ENCODE peak calls at places on chromosome 16, in seven cellular contexts. One of them, this sample, is unnamed.

GRCh38 chr16:27982184-27982583 is 81.3 kb downstream of the GSG1L start:
- DNase-seq in OCI-LY7: peak; percentile 45
- DNase-seq in adrenal gland: no peak
- DNase-seq in ascending aorta: no peak
- DNase-seq in heart left ventricle: no peak
- DNase-seq in activated CD8-positive, alpha-beta T cell treated with anti-CD3 and anti-CD28 coated beads for 36 hours: peak; percentile 13
- DNase-seq in astrocyte of the cerebellum: no peak
- DNase-seq in this sample: no peak

GRCh38 chr16:77738706-77739105 is 16.4 kb downstream of the NUDT7 start:
- DNase-seq in activated CD8-positive, alpha-beta T cell treated with anti-CD3 and anti-CD28 coated beads for 36 hours: no peak
- DNase-seq in OCI-LY7: no peak
- DNase-seq in astrocyte of the cerebellum: no peak
- DNase-seq in adrenal gland: no peak
- DNase-seq in ascending aorta: no peak
- DNase-seq in heart left ventricle: no peak
- DNase-seq in this sample: no peak

GRCh38 chr16:75109732-75110243 is 6.8 kb downstream of the LDHD start:
- DNase-seq in OCI-LY7: peak; percentile 63
- DNase-seq in astrocyte of the cerebellum: no peak
- DNase-seq in ascending aorta: no peak
- DNase-seq in heart left ventricle: peak; percentile 80
- DNase-seq in adrenal gland: peak; percentile 82
- DNase-seq in activated CD8-positive, alpha-beta T cell treated with anti-CD3 and anti-CD28 coated beads for 36 hours: peak; percentile 32
- DNase-seq in this sample: no peak

GRCh38 chr16:52022177-52022576 is 524.8 kb downstream of the TOX3 start:
- DNase-seq in astrocyte of the cerebellum: no peak
- DNase-seq in OCI-LY7: no peak
- DNase-seq in heart left ventricle: no peak
- DNase-seq in adrenal gland: no peak
- DNase-seq in ascending aorta: no peak
- DNase-seq in activated CD8-positive, alpha-beta T cell treated with anti-CD3 and anti-CD28 coated beads for 36 hours: no peak
- DNase-seq in this sample: no peak

GRCh38 chr16:31064882-31065461 is 9.1 kb downstream of the ZNF668 start:
- DNase-seq in adrenal gland: peak; percentile 83
- DNase-seq in activated CD8-positive, alpha-beta T cell treated with anti-CD3 and anti-CD28 coated beads for 36 hours: no peak
- DNase-seq in astrocyte of the cerebellum: peak; percentile 84
- DNase-seq in OCI-LY7: no peak
- DNase-seq in ascending aorta: no peak
- DNase-seq in heart left ventricle: no peak
- DNase-seq in this sample: no peak

GRCh38 chr16:89921131-89921698 is 1.9 kb upstream of the TUBB3 start:
- DNase-seq in OCI-LY7: peak; percentile 59
- DNase-seq in ascending aorta: no peak
- DNase-seq in activated CD8-positive, alpha-beta T cell treated with anti-CD3 and anti-CD28 coated beads for 36 hours: no peak
- DNase-seq in heart left ventricle: no peak
- DNase-seq in adrenal gland: peak; percentile 71
- DNase-seq in astrocyte of the cerebellum: no peak
- DNase-seq in this sample: no peak

GRCh38 chr16:53837421-53837820 is 133.5 kb downstream of the FTO start:
- DNase-seq in activated CD8-positive, alpha-beta T cell treated with anti-CD3 and anti-CD28 coated beads for 36 hours: no peak
- DNase-seq in heart left ventricle: no peak
- DNase-seq in astrocyte of the cerebellum: no peak
- DNase-seq in adrenal gland: no peak
- DNase-seq in OCI-LY7: no peak
- DNase-seq in ascending aorta: no peak
- DNase-seq in this sample: no peak

GRCh38 chr16:78235168-78235800 is 135.8 kb downstream of the WWOX start:
- DNase-seq in adrenal gland: peak; percentile 87
- DNase-seq in astrocyte of the cerebellum: peak; percentile 57
- DNase-seq in activated CD8-positive, alpha-beta T cell treated with anti-CD3 and anti-CD28 coated beads for 36 hours: peak; percentile 76
- DNase-seq in heart left ventricle: peak; percentile 76
- DNase-seq in ascending aorta: peak; percentile 21
- DNase-seq in OCI-LY7: peak; percentile 62
- DNase-seq in this sample: peak; percentile 54

GRCh38 chr16:9836118-9836736 is 346.0 kb downstream of the GRIN2A start:
- DNase-seq in astrocyte of the cerebellum: peak; percentile 32
- DNase-seq in ascending aorta: no peak
- DNase-seq in heart left ventricle: no peak
- DNase-seq in OCI-LY7: peak; percentile 22
- DNase-seq in adrenal gland: no peak
- DNase-seq in activated CD8-positive, alpha-beta T cell treated with anti-CD3 and anti-CD28 coated beads for 36 hours: no peak
- DNase-seq in this sample: peak; percentile 37

GRCh38 chr16:68377667-68378420 is 67.0 kb downstream of the PRMT7 start:
- DNase-seq in OCI-LY7: no peak
- DNase-seq in adrenal gland: peak; percentile 93
- DNase-seq in heart left ventricle: peak; percentile 28
- DNase-seq in astrocyte of the cerebellum: peak; percentile 16
- DNase-seq in ascending aorta: no peak
- DNase-seq in activated CD8-positive, alpha-beta T cell treated with anti-CD3 and anti-CD28 coated beads for 36 hours: no peak
- DNase-seq in this sample: no peak

GRCh38 chr16:46730126-46730525 is 18.0 kb downstream of the MYLK3 start:
- DNase-seq in ascending aorta: no peak
- DNase-seq in astrocyte of the cerebellum: no peak
- DNase-seq in activated CD8-positive, alpha-beta T cell treated with anti-CD3 and anti-CD28 coated beads for 36 hours: no peak
- DNase-seq in OCI-LY7: no peak
- DNase-seq in heart left ventricle: no peak
- DNase-seq in adrenal gland: peak; percentile 29
- DNase-seq in this sample: no peak

GRCh38 chr16:85515830-85516397 is 97.2 kb upstream of the GSE1 start:
- DNase-seq in adrenal gland: no peak
- DNase-seq in activated CD8-positive, alpha-beta T cell treated with anti-CD3 and anti-CD28 coated beads for 36 hours: no peak
- DNase-seq in astrocyte of the cerebellum: no peak
- DNase-seq in ascending aorta: no peak
- DNase-seq in OCI-LY7: no peak
- DNase-seq in heart left ventricle: no peak
- DNase-seq in this sample: no peak

GRCh38 chr16:12406840-12407690 is 396.6 kb downstream of the CPPED1 start:
- DNase-seq in astrocyte of the cerebellum: no peak
- DNase-seq in OCI-LY7: no peak
- DNase-seq in activated CD8-positive, alpha-beta T cell treated with anti-CD3 and anti-CD28 coated beads for 36 hours: no peak
- DNase-seq in adrenal gland: no peak
- DNase-seq in heart left ventricle: no peak
- DNase-seq in ascending aorta: no peak
- DNase-seq in this sample: no peak

GRCh38 chr16:85089485-85089884 is 22.8 kb downstream of the CIBAR2 start:
- DNase-seq in astrocyte of the cerebellum: no peak
- DNase-seq in adrenal gland: no peak
- DNase-seq in heart left ventricle: no peak
- DNase-seq in OCI-LY7: no peak
- DNase-seq in activated CD8-positive, alpha-beta T cell treated with anti-CD3 and anti-CD28 coated beads for 36 hours: no peak
- DNase-seq in ascending aorta: no peak
- DNase-seq in this sample: no peak

GRCh38 chr16:72808754-72809153 is 239.2 kb downstream of the ZFHX3 start:
- DNase-seq in astrocyte of the cerebellum: no peak
- DNase-seq in activated CD8-positive, alpha-beta T cell treated with anti-CD3 and anti-CD28 coated beads for 36 hours: no peak
- DNase-seq in ascending aorta: no peak
- DNase-seq in OCI-LY7: no peak
- DNase-seq in adrenal gland: no peak
- DNase-seq in heart left ventricle: no peak
- DNase-seq in this sample: no peak

GRCh38 chr16:8972843-8973586 is 9.3 kb upstream of the USP7 start:
- DNase-seq in activated CD8-positive, alpha-beta T cell treated with anti-CD3 and anti-CD28 coated beads for 36 hours: no peak
- DNase-seq in adrenal gland: no peak
- DNase-seq in ascending aorta: no peak
- DNase-seq in astrocyte of the cerebellum: no peak
- DNase-seq in heart left ventricle: no peak
- DNase-seq in OCI-LY7: no peak
- DNase-seq in this sample: no peak

GRCh38 chr16:75267631-75268264 is 16.3 kb upstream of the BCAR1 start:
- DNase-seq in activated CD8-positive, alpha-beta T cell treated with anti-CD3 and anti-CD28 coated beads for 36 hours: no peak
- DNase-seq in adrenal gland: peak; percentile 94
- DNase-seq in OCI-LY7: no peak
- DNase-seq in heart left ventricle: peak; percentile 84
- DNase-seq in ascending aorta: no peak
- DNase-seq in astrocyte of the cerebellum: no peak
- DNase-seq in this sample: no peak

GRCh38 chr16:80147021-80147680 is 393.6 kb upstream of the DYNLRB2 start:
- DNase-seq in ascending aorta: no peak
- DNase-seq in activated CD8-positive, alpha-beta T cell treated with anti-CD3 and anti-CD28 coated beads for 36 hours: no peak
- DNase-seq in OCI-LY7: no peak
- DNase-seq in heart left ventricle: no peak
- DNase-seq in astrocyte of the cerebellum: no peak
- DNase-seq in adrenal gland: no peak
- DNase-seq in this sample: no peak

DNA sequence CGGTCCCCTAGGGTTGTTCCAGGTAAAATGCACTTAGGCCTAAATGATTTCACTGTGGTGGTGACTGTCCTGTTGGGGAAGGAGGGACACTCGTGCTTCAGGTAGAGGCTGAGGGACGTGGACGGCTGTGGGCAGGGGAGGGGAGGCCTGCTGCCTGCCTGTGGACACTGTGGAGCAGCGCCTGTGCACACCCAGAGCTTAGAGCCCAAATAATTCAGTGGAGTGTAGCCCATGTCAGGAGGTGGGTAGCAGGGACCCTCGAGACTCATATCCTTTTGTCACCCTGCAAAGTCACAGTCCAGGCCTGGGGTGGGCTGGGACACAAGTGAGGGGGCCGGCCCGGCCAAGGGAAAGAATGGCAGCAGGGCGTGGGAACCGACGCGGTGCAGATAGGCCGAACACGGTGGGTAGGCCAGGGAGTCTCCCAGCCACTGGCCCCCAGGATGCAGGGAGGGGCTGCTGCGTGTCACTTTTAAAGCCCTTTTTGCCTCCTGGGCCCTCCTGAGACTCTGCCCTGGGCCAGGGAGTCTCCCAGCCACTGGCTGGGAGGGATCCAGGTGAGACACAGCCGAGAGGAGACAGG is 733 bp upstream of the NHERF2 start:
- DNase-seq in adrenal gland: no peak
- DNase-seq in ascending aorta: no peak
- DNase-seq in OCI-LY7: no peak
- DNase-seq in activated CD8-positive, alpha-beta T cell treated with anti-CD3 and anti-CD28 coated beads for 36 hours: no peak
- DNase-seq in heart left ventricle: no peak
- DNase-seq in astrocyte of the cerebellum: no peak
- DNase-seq in this sample: no peak
- TF ChIP-seq CTCF in adrenal gland: no peak
- TF ChIP-seq CTCF in ascending aorta: no peak
- TF ChIP-seq CTCF in OCI-LY7: no peak
- TF ChIP-seq CTCF in activated CD8-positive, alpha-beta T cell treated with anti-CD3 and anti-CD28 coated beads for 36 hours: no peak
- TF ChIP-seq CTCF in heart left ventricle: no peak
- TF ChIP-seq CTCF in astrocyte of the cerebellum: no peak
- TF ChIP-seq CTCF in this sample: no peak

DNA sequence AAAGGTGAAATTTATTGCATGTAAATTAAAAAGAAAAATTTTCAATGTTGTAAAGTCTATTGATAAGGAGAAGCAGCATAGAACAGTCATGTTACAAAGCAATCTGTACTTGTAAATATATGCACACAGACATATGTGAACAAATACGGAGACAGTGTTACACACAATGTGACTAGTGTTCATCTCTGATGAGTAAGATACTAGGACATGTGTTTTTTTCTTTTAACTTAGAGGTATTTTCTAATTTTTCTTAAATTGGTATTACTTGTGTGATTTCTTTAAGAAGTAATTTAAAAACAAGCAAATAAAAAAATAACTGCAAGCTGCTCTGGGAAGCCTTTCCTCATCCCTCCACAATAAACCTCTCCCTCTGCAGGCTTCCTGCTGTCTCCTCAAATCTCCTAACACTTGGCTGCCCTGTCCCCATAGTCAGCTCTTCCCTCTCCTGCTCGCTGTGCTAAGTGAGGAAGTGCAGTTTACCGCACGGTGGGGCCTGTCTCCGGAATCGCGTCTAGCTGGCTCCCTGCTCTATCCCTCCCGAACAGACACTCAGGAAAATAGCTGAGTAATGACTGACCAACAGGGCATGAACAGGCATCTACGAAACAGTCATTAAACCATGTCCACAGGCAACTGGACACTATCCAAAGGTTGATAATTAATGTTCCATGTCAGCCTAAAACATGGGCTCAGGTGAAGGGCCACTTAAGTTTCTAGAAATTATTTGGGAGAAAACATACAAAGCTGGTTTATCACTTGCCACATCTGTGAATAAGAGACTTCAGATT is 35.9 kb downstream of the CMTM4 start:
- DNase-seq in heart left ventricle: peak; percentile 76
- DNase-seq in ascending aorta: no peak
- DNase-seq in adrenal gland: peak; percentile 85
- DNase-seq in OCI-LY7: no peak
- DNase-seq in activated CD8-positive, alpha-beta T cell treated with anti-CD3 and anti-CD28 coated beads for 36 hours: no peak
- DNase-seq in astrocyte of the cerebellum: peak; percentile 57
- DNase-seq in this sample: no peak
- TF ChIP-seq CTCF in heart left ventricle: peak; percentile 10
- TF ChIP-seq CTCF in ascending aorta: no peak
- TF ChIP-seq CTCF in adrenal gland: peak; percentile 18
- TF ChIP-seq CTCF in OCI-LY7: no peak
- TF ChIP-seq CTCF in activated CD8-positive, alpha-beta T cell treated with anti-CD3 and anti-CD28 coated beads for 36 hours: no peak
- TF ChIP-seq CTCF in astrocyte of the cerebellum: peak; percentile 46
- TF ChIP-seq CTCF in this sample: no peak

GRCh38 chr16:29863669-29863984 is 601 bp upstream of the CDIPT start:
- DNase-seq in ascending aorta: no peak
- DNase-seq in OCI-LY7: no peak
- DNase-seq in astrocyte of the cerebellum: no peak
- DNase-seq in adrenal gland: no peak
- DNase-seq in activated CD8-positive, alpha-beta T cell treated with anti-CD3 and anti-CD28 coated beads for 36 hours: no peak
- DNase-seq in heart left ventricle: no peak
- DNase-seq in this sample: no peak
- TF ChIP-seq CTCF in ascending aorta: no peak
- TF ChIP-seq CTCF in OCI-LY7: no peak
- TF ChIP-seq CTCF in astrocyte of the cerebellum: no peak
- TF ChIP-seq CTCF in adrenal gland: no peak
- TF ChIP-seq CTCF in activated CD8-positive, alpha-beta T cell treated with anti-CD3 and anti-CD28 coated beads for 36 hours: peak; percentile 20
- TF ChIP-seq CTCF in heart left ventricle: no peak
- TF ChIP-seq CTCF in this sample: no peak

GRCh38 chr16:4879049-4879448 is 31.8 kb downstream of the UBN1 start:
- DNase-seq in OCI-LY7: no peak
- DNase-seq in ascending aorta: no peak
- DNase-seq in activated CD8-positive, alpha-beta T cell treated with anti-CD3 and anti-CD28 coated beads for 36 hours: no peak
- DNase-seq in heart left ventricle: no peak
- DNase-seq in astrocyte of the cerebellum: no peak
- DNase-seq in adrenal gland: no peak
- DNase-seq in this sample: no peak

GRCh38 chr16:4876646-4877297 is 29.5 kb downstream of the UBN1 start:
- DNase-seq in ascending aorta: no peak
- DNase-seq in astrocyte of the cerebellum: no peak
- DNase-seq in activated CD8-positive, alpha-beta T cell treated with anti-CD3 and anti-CD28 coated beads for 36 hours: no peak
- DNase-seq in OCI-LY7: no peak
- DNase-seq in adrenal gland: no peak
- DNase-seq in heart left ventricle: no peak
- DNase-seq in this sample: no peak

GRCh38 chr16:4880006-4880580 is 32.8 kb downstream of the UBN1 start:
- DNase-seq in astrocyte of the cerebellum: no peak
- DNase-seq in ascending aorta: no peak
- DNase-seq in adrenal gland: no peak
- DNase-seq in heart left ventricle: no peak
- DNase-seq in OCI-LY7: no peak
- DNase-seq in activated CD8-positive, alpha-beta T cell treated with anti-CD3 and anti-CD28 coated beads for 36 hours: no peak
- DNase-seq in this sample: no peak

GRCh38 chr16:4874686-4875085 is 27.4 kb downstream of the UBN1 start:
- DNase-seq in heart left ventricle: no peak
- DNase-seq in adrenal gland: no peak
- DNase-seq in OCI-LY7: no peak
- DNase-seq in ascending aorta: no peak
- DNase-seq in astrocyte of the cerebellum: no peak
- DNase-seq in activated CD8-positive, alpha-beta T cell treated with anti-CD3 and anti-CD28 coated beads for 36 hours: no peak
- DNase-seq in this sample: no peak

DNA sequence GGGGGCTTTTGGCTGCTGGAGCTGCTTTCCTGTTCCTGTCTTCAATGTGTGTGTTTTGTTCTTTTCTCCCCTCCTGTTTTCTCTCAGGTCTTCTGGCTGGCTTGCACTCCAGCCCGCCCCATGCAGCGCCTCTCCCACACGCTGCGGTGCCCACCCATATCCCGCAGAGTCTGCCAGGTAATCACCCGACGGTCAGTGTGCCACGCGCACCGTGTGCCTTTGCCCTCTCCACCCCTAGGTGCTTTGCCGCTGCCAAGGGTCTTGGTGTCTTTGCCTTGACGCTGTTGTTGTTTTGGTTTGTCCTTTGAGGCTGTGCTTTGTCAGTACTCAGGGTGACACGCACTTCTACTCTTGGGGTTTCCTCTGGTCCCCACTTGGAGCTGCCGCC is 30.0 kb downstream of the UBN1 start:
- DNase-seq in adrenal gland: no peak
- DNase-seq in astrocyte of the cerebellum: no peak
- DNase-seq in ascending aorta: no peak
- DNase-seq in activated CD8-positive, alpha-beta T cell treated with anti-CD3 and anti-CD28 coated beads for 36 hours: no peak
- DNase-seq in OCI-LY7: no peak
- DNase-seq in heart left ventricle: no peak
- DNase-seq in this sample: no peak
- TF ChIP-seq CTCF in adrenal gland: no peak
- TF ChIP-seq CTCF in astrocyte of the cerebellum: no peak
- TF ChIP-seq CTCF in ascending aorta: no peak
- TF ChIP-seq CTCF in activated CD8-positive, alpha-beta T cell treated with anti-CD3 and anti-CD28 coated beads for 36 hours: no peak
- TF ChIP-seq CTCF in OCI-LY7: no peak
- TF ChIP-seq CTCF in heart left ventricle: no peak
- TF ChIP-seq CTCF in this sample: no peak

This sample was measured in progenitor cell of endocrine pancreas.